ENCODE peak calls at places on chromosomes 2 and 18, in eight cellular contexts. S is cardiac fibroblast, I is A673, W is Peyer's patch, A is GM12865, C is fibroblast of pulmonary artery, Y is hepatocyte, G is OCI-LY7. H is an unnamed sample.

GRCh38 chr2:145599761-145600160 is 1079.8 kb upstream of the ZEB2 start:
- DNase-seq in W (no peak), S (peak; percentile 56), C (no peak), G (no peak), I (no peak), A (no peak), Y (no peak), H (peak; percentile 9)

GRCh38 chr18:74544898-74545297 is 10.6 kb downstream of the CNDP1 start:
- DNase-seq in I (no peak), W (no peak), C (no peak), G (no peak), A (no peak), S (no peak), Y (no peak), H (no peak)

GRCh38 chr2:186256540-186256939 is 229.5 kb upstream of the ZC3H15 start:
- DNase-seq in Y (peak; percentile 56), G (peak; percentile 19), A (peak; percentile 38), I (peak; percentile 66), S (peak; percentile 67), W (no peak), C (peak; percentile 66), H (peak; percentile 44)

GRCh38 chr18:24543408-24544140 is 83.1 kb downstream of the HRH4 start:
- DNase-seq in Y (no peak), W (no peak), S (no peak), I (no peak), C (no peak), A (no peak), G (peak; percentile 11), H (no peak)

GRCh38 chr2:74327205-74327604 is 16.0 kb downstream of the SLC4A5 start:
- DNase-seq in W (no peak), A (no peak), I (no peak), S (no peak), Y (no peak), C (no peak), G (no peak), H (no peak)

GRCh38 chr18:47730795-47731194 is 199.7 kb downstream of the SMAD2 start:
- DNase-seq in C (no peak), S (peak; percentile 5), Y (no peak), A (no peak), I (no peak), W (no peak), G (no peak), H (no peak)

GRCh38 chr2:40218679-40219078 is 233.2 kb downstream of the SLC8A1 start:
- DNase-seq in I (no peak), A (peak; percentile 29), W (peak; percentile 57), G (no peak), Y (no peak), C (no peak), S (peak; percentile 30), H (peak; percentile 33)

GRCh38 chr2:72325592-72326422 is 178.1 kb upstream of the CYP26B1 start:
- DNase-seq in G (peak; percentile 18), I (peak; percentile 50), A (peak; percentile 26), Y (peak; percentile 22), W (peak; percentile 77), C (peak; percentile 28), S (peak; percentile 39), H (no peak)

GRCh38 chr2:235155163-235155562 is 203.3 kb downstream of the SH3BP4 start:
- DNase-seq in A (no peak), Y (no peak), I (no peak), C (no peak), G (no peak), W (no peak), S (no peak), H (no peak)

DNA sequence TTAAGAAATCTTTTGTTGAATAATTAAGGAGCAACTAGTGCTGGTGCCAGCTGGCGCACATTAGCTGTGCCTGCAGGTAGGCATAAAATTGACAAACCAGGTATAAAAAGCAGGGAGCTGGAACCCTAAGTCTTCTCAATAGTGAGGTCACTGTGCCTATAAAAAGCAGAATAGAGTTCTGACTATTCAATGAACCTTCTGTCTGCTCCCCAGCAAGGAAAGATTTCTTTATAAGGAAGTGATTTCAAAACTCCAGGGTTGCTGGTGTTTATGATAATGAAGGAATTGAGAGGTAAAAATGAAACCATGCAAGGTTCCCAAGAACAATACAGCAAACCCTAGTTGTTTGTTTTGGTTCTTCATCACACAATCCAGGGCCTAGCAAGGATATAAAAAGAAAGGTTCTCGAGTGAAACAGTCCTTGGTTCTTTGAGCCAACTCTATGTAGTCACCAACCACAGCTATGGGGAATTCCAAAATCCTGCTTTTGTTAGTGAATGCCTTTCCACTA is 76.1 kb downstream of the THADA start:
- DNase-seq in I (no peak), W (no peak), G (no peak), A (peak; percentile 9), C (peak; percentile 96), Y (no peak), S (peak; percentile 99), H (peak; percentile 98)
- H3K4me3 ChIP-seq in I (no peak overlapping the region), W (no peak overlapping the region), G (no peak overlapping the region), A (no peak overlapping the region), C (peak overlapping the region; percentile 4), Y (no peak overlapping the region), S (no peak overlapping the region), H (no peak overlapping the region)

GRCh38 chr2:157620956-157621355 is 7.7 kb downstream of the ACVR1C start:
- DNase-seq in G (no peak), A (no peak), S (peak; percentile 38), W (no peak), Y (no peak), C (no peak), I (no peak), H (no peak)
- TF ChIP-seq CTCF in G (no peak), A (no peak), S (no peak), W (no peak), Y (no peak), C (no peak), I (no peak), H (no peak)

DNA sequence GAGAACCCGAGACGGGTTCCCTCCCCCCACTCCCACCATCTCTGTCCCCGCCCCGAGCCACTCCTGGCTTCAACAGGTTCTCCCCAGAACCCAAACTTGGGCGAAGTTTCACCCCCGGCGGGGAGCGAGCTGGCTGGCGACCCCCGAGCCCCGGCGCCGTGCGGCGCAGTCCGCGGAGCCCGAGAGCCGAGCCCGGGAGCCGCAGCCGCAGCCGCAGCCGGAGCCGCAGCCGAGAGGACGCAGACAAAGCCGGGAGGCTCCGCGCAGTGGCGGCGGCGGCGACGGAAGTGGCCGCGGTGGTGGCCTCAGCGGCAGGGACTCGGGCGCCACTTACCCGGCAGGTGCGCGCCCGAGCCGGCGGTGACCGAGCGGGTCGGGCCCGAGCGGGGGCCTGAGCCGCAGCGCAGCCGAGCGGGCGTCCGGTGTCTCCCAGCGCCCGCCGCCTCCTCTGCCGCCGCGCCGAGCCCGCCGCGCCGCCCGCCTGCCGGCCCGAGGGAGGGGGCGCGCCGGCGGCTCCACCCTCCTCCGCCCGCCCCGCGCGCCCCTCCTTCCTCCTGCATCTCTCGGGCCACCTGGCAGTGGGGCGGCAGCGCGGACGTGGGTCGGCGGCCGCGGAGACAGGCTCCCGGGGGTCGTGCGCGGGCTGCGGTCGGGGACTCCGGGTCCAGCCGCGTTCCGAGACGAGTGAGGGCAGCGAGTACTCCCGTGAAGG is at the start of gene ECEL1:
- DNase-seq in A (no peak), C (no peak), Y (no peak), S (no peak), I (no peak), G (no peak), W (no peak), H (no peak)
- H3K4me3 ChIP-seq in A (no peak within 1 kb of the TSS), C (no peak within 1 kb of the TSS), Y (peak within 1 kb of the TSS; percentile 26), S (no peak within 1 kb of the TSS), I (peak within 1 kb of the TSS; percentile 40), G (no peak within 1 kb of the TSS), W (peak within 1 kb of the TSS; percentile 14), H (no peak within 1 kb of the TSS)

DNA sequence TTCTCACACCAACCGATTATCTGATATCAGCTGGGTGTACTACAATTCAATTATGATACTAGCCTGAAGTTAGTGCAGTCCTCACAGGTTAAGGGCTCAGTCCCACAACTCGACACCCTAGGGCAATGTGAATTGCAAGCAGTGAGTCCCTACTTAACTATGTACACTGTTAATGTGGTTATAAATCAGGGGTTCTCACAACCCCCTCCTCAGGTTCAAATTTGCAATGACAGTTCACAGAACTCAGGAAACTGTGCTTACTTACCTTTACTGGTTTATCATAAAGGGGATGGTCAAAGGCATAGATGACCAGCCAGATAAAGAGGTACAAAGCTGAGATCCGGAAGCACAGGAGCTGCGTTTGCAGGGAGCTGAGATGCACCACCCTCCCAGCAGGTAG is 1379.1 kb upstream of the CDH2 start:
- DNase-seq in A (no peak), Y (no peak), S (no peak), C (no peak), W (no peak), G (no peak), I (no peak), H (no peak)
- TF ChIP-seq CTCF in A (no peak), Y (no peak), S (no peak), C (no peak), W (no peak), G (no peak), I (no peak), H (no peak)

GRCh38 chr2:176130917-176131616 is 1.6 kb downstream of the HOXD8 start:
- DNase-seq in C (no peak), G (no peak), I (no peak), Y (no peak), W (no peak), S (no peak), A (no peak), H (no peak)
- H3K4me3 ChIP-seq in C (no peak overlapping the region), G (no peak overlapping the region), I (peak overlapping the region; percentile 62), Y (no peak overlapping the region), W (peak overlapping the region; percentile 63), S (no peak overlapping the region), A (no peak overlapping the region), H (no peak overlapping the region)

DNA sequence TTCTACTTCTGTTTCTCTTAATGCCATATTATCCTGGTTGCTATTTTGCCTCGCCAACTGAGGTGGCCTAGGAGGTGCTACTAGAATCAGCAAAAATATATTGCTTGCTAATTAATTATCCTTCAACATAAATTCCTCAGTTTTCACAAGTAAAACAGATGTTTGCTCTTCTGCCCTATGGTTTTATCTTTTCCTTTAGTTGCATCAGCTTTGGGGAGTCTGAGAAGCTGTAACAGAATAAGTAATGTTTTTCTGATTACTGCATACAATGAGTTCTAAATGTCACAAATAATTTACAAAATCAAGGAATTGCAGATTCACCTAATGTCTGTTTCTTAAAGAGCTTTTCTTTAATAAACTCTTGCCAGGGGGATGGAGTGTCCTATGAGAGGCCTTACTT is 36.7 kb downstream of the GULP1 start:
- DNase-seq in A (no peak), G (no peak), C (no peak), I (no peak), W (no peak), Y (no peak), S (no peak), H (no peak)
- TF ChIP-seq CTCF in A (no peak), G (no peak), C (no peak), I (no peak), W (no peak), Y (no peak), S (no peak), H (no peak)

H was measured in astrocyte of the cerebellum.